ENCODE peak calls at places on chromosome 6, in five cellular contexts. T is AG20443, G is pons, J is suprapubic skin, Y is GM12865. S is an unnamed sample.
A peak's percentile ranks its signal among the peaks of the same experiment; 100 is the strongest.

GRCh38 chr6:45690846-45691245 is 313.1 kb upstream of the SUPT3H start:
- DNase-seq in T (no peak), G (no peak), J (no peak), Y (no peak), S (no peak)

GRCh38 chr6:142008016-142008735 is 124.5 kb upstream of the GJE1 start:
- DNase-seq in T (no peak), G (no peak), J (no peak), Y (no peak), S (no peak)

GRCh38 chr6:2749972-2750600 is 636 bp downstream of the MYLK4 start:
- DNase-seq in T (peak; percentile 71), G (peak; percentile 85), J (no peak), Y (peak; percentile 63), S (no peak)

GRCh38 chr6:3409699-3410384 is 47.0 kb downstream of the SLC22A23 start:
- DNase-seq in T (no peak), G (no peak), J (peak; percentile 32), Y (no peak), S (no peak)

GRCh38 chr6:47479156-47479541 is 1.6 kb downstream of the CD2AP start:
- DNase-seq in T (no peak), G (no peak), J (no peak), Y (no peak), S (no peak)

GRCh38 chr6:126015869-126016268 is 29.5 kb downstream of the TRMT11 start:
- DNase-seq in T (no peak), G (no peak), J (no peak), Y (no peak), S (no peak)

GRCh38 chr6:138590796-138591709 is 91.8 kb upstream of the NHSL1 start:
- DNase-seq in T (peak; percentile 80), G (peak; percentile 78), J (peak; percentile 72), Y (peak; percentile 71), S (no peak)

GRCh38 chr6:103872683-103873082 is 987.0 kb downstream of the HACE1 start:
- DNase-seq in T (no peak), G (no peak), J (no peak), Y (no peak), S (no peak)

GRCh38 chr6:25032964-25033363 is 97.2 kb upstream of the RIPOR2 start:
- DNase-seq in T (no peak), G (no peak), J (no peak), Y (no peak), S (no peak)

GRCh38 chr6:13014551-13015378 is 298.2 kb downstream of the PHACTR1 start:
- DNase-seq in T (peak; percentile 20), G (no peak), J (no peak), Y (no peak), S (no peak)

GRCh38 chr6:28747631-28748157 is 176.1 kb downstream of the TRIM27 start:
- DNase-seq in T (peak; percentile 40), G (no peak), J (no peak), Y (peak; percentile 64), S (no peak)

GRCh38 chr6:42200035-42200434 is 5.3 kb upstream of the GUCA1B start:
- DNase-seq in T (peak; percentile 81), G (no peak), J (no peak), Y (no peak), S (no peak)

GRCh38 chr6:53250137-53250760 is 98.5 kb downstream of the ELOVL5 start:
- DNase-seq in T (peak; percentile 22), G (no peak), J (no peak), Y (no peak), S (no peak)

S was measured in mesenteric fat pad.